ENCODE peak calls at places on chromosomes 4 and X, in seven cellular contexts. One of them, this sample, is unnamed.

GRCh38 chr4:165070560-165070959 is 16.9 kb downstream of the TRIM75 start:
- DNase-seq in AG04450: no peak
- DNase-seq in thyroid gland: no peak
- DNase-seq in left ventricle myocardium inferior: no peak
- DNase-seq in foreskin keratinocyte: no peak
- DNase-seq in PC-9: no peak
- DNase-seq in fibroblast of lung: no peak
- DNase-seq in this sample: no peak

GRCh38 chr4:107283587-107284559 is 247.8 kb upstream of the DKK2 start:
- DNase-seq in AG04450: peak; percentile 90
- DNase-seq in thyroid gland: no peak
- DNase-seq in left ventricle myocardium inferior: no peak
- DNase-seq in foreskin keratinocyte: peak; percentile 98
- DNase-seq in PC-9: peak; percentile 38
- DNase-seq in fibroblast of lung: peak; percentile 72
- DNase-seq in this sample: peak; percentile 70

GRCh38 chr4:48683784-48684666 is 96.1 kb downstream of the FRYL start:
- DNase-seq in AG04450: no peak
- DNase-seq in thyroid gland: no peak
- DNase-seq in left ventricle myocardium inferior: no peak
- DNase-seq in foreskin keratinocyte: no peak
- DNase-seq in PC-9: no peak
- DNase-seq in fibroblast of lung: no peak
- DNase-seq in this sample: no peak

GRCh38 chrX:12013220-12013619 is 125.1 kb upstream of the FRMPD4 start:
- DNase-seq in AG04450: peak; percentile 13
- DNase-seq in thyroid gland: no peak
- DNase-seq in left ventricle myocardium inferior: no peak
- DNase-seq in foreskin keratinocyte: no peak
- DNase-seq in PC-9: peak; percentile 8
- DNase-seq in fibroblast of lung: peak; percentile 25
- DNase-seq in this sample: peak; percentile 22

GRCh38 chr4:17702666-17703065 is 78.8 kb downstream of the FAM184B start:
- DNase-seq in AG04450: no peak
- DNase-seq in thyroid gland: no peak
- DNase-seq in left ventricle myocardium inferior: no peak
- DNase-seq in foreskin keratinocyte: no peak
- DNase-seq in PC-9: no peak
- DNase-seq in fibroblast of lung: no peak
- DNase-seq in this sample: no peak

GRCh38 chr4:78774395-78774794 is 1.8 kb upstream of the BMP2K start:
- DNase-seq in AG04450: no peak
- DNase-seq in thyroid gland: no peak
- DNase-seq in left ventricle myocardium inferior: no peak
- DNase-seq in foreskin keratinocyte: no peak
- DNase-seq in PC-9: no peak
- DNase-seq in fibroblast of lung: no peak
- DNase-seq in this sample: no peak

GRCh38 chrX:129781134-129782014 is 1.6 kb downstream of the SASH3 start:
- DNase-seq in AG04450: no peak
- DNase-seq in thyroid gland: peak; percentile 9
- DNase-seq in left ventricle myocardium inferior: no peak
- DNase-seq in foreskin keratinocyte: no peak
- DNase-seq in PC-9: no peak
- DNase-seq in fibroblast of lung: no peak
- DNase-seq in this sample: no peak

GRCh38 chrX:25156323-25156722 is 140.6 kb upstream of the ARX start:
- DNase-seq in AG04450: no peak
- DNase-seq in thyroid gland: no peak
- DNase-seq in left ventricle myocardium inferior: no peak
- DNase-seq in foreskin keratinocyte: no peak
- DNase-seq in PC-9: no peak
- DNase-seq in fibroblast of lung: no peak
- DNase-seq in this sample: no peak

GRCh38 chr4:38236503-38236902 is 276.3 kb downstream of the PTTG2 start:
- DNase-seq in AG04450: no peak
- DNase-seq in thyroid gland: no peak
- DNase-seq in left ventricle myocardium inferior: no peak
- DNase-seq in foreskin keratinocyte: no peak
- DNase-seq in PC-9: no peak
- DNase-seq in fibroblast of lung: no peak
- DNase-seq in this sample: no peak

GRCh38 chrX:139058831-139059495 is 347.4 kb upstream of the FGF13 start:
- DNase-seq in AG04450: no peak
- DNase-seq in thyroid gland: peak; percentile 27
- DNase-seq in left ventricle myocardium inferior: no peak
- DNase-seq in foreskin keratinocyte: no peak
- DNase-seq in PC-9: peak; percentile 35
- DNase-seq in fibroblast of lung: no peak
- DNase-seq in this sample: peak; percentile 19

GRCh38 chr4:6684656-6685055 is 9.0 kb upstream of the S100P start:
- DNase-seq in AG04450: no peak
- DNase-seq in thyroid gland: no peak
- DNase-seq in left ventricle myocardium inferior: no peak
- DNase-seq in foreskin keratinocyte: no peak
- DNase-seq in PC-9: no peak
- DNase-seq in fibroblast of lung: no peak
- DNase-seq in this sample: no peak

GRCh38 chr4:76208005-76208765 is 5.4 kb downstream of the SCARB2 start:
- DNase-seq in AG04450: peak; percentile 80
- DNase-seq in thyroid gland: peak; percentile 82
- DNase-seq in left ventricle myocardium inferior: peak; percentile 80
- DNase-seq in foreskin keratinocyte: peak; percentile 75
- DNase-seq in PC-9: peak; percentile 13
- DNase-seq in fibroblast of lung: peak; percentile 94
- DNase-seq in this sample: peak; percentile 65

GRCh38 chrX:87064522-87064921 is 453.1 kb upstream of the KLHL4 start:
- DNase-seq in AG04450: no peak
- DNase-seq in thyroid gland: no peak
- DNase-seq in left ventricle myocardium inferior: no peak
- DNase-seq in foreskin keratinocyte: no peak
- DNase-seq in PC-9: no peak
- DNase-seq in fibroblast of lung: no peak
- DNase-seq in this sample: no peak

GRCh38 chr4:15656038-15656470 is 897 bp upstream of the FBXL5 start:
- DNase-seq in AG04450: no peak
- DNase-seq in thyroid gland: no peak
- DNase-seq in left ventricle myocardium inferior: no peak
- DNase-seq in foreskin keratinocyte: no peak
- DNase-seq in PC-9: no peak
- DNase-seq in fibroblast of lung: no peak
- DNase-seq in this sample: no peak

GRCh38 chr4:54779797-54780196 is 122.0 kb downstream of the KIT start:
- DNase-seq in AG04450: no peak
- DNase-seq in thyroid gland: no peak
- DNase-seq in left ventricle myocardium inferior: no peak
- DNase-seq in foreskin keratinocyte: no peak
- DNase-seq in PC-9: no peak
- DNase-seq in fibroblast of lung: no peak
- DNase-seq in this sample: no peak

GRCh38 chr4:98446499-98447375 is 185.6 kb downstream of the RAP1GDS1 start:
- DNase-seq in AG04450: no peak
- DNase-seq in thyroid gland: peak; percentile 16
- DNase-seq in left ventricle myocardium inferior: no peak
- DNase-seq in foreskin keratinocyte: peak; percentile 87
- DNase-seq in PC-9: no peak
- DNase-seq in fibroblast of lung: peak; percentile 60
- DNase-seq in this sample: peak; percentile 66

GRCh38 chr4:121648518-121648917 is 48.3 kb downstream of the ANXA5 start:
- DNase-seq in AG04450: no peak
- DNase-seq in thyroid gland: no peak
- DNase-seq in left ventricle myocardium inferior: no peak
- DNase-seq in foreskin keratinocyte: no peak
- DNase-seq in PC-9: no peak
- DNase-seq in fibroblast of lung: no peak
- DNase-seq in this sample: no peak

GRCh38 chrX:15233416-15234015 is 36.4 kb downstream of the ASB9 start:
- DNase-seq in AG04450: no peak
- DNase-seq in thyroid gland: no peak
- DNase-seq in left ventricle myocardium inferior: no peak
- DNase-seq in foreskin keratinocyte: no peak
- DNase-seq in PC-9: no peak
- DNase-seq in fibroblast of lung: no peak
- DNase-seq in this sample: no peak

GRCh38 chrX:11273544-11273943 is 19.7 kb upstream of the AMELX start:
- DNase-seq in AG04450: no peak
- DNase-seq in thyroid gland: no peak
- DNase-seq in left ventricle myocardium inferior: no peak
- DNase-seq in foreskin keratinocyte: no peak
- DNase-seq in PC-9: no peak
- DNase-seq in fibroblast of lung: peak; percentile 41
- DNase-seq in this sample: no peak

GRCh38 chr4:145618210-145618911 is 824 bp upstream of the MMAA start:
- DNase-seq in AG04450: no peak
- DNase-seq in thyroid gland: peak; percentile 9
- DNase-seq in left ventricle myocardium inferior: no peak
- DNase-seq in foreskin keratinocyte: no peak
- DNase-seq in PC-9: peak; percentile 6
- DNase-seq in fibroblast of lung: no peak
- DNase-seq in this sample: peak; percentile 13

GRCh38 chrX:36334508-36335015 is 415.0 kb downstream of the CFAP47 start:
- DNase-seq in AG04450: no peak
- DNase-seq in thyroid gland: no peak
- DNase-seq in left ventricle myocardium inferior: no peak
- DNase-seq in foreskin keratinocyte: no peak
- DNase-seq in PC-9: no peak
- DNase-seq in fibroblast of lung: no peak
- DNase-seq in this sample: no peak

GRCh38 chr4:24657768-24658617 is 73.6 kb upstream of the DHX15 start:
- DNase-seq in AG04450: no peak
- DNase-seq in thyroid gland: peak; percentile 69
- DNase-seq in left ventricle myocardium inferior: peak; percentile 26
- DNase-seq in foreskin keratinocyte: peak; percentile 96
- DNase-seq in PC-9: peak; percentile 86
- DNase-seq in fibroblast of lung: peak; percentile 62
- DNase-seq in this sample: peak; percentile 82

GRCh38 chr4:114613579-114613978 is 15.0 kb downstream of the UGT8 start:
- DNase-seq in AG04450: no peak
- DNase-seq in thyroid gland: no peak
- DNase-seq in left ventricle myocardium inferior: no peak
- DNase-seq in foreskin keratinocyte: no peak
- DNase-seq in PC-9: no peak
- DNase-seq in fibroblast of lung: no peak
- DNase-seq in this sample: no peak

GRCh38 chr4:137375111-137375850 is 157.0 kb downstream of the PCDH18 start:
- DNase-seq in AG04450: no peak
- DNase-seq in thyroid gland: no peak
- DNase-seq in left ventricle myocardium inferior: no peak
- DNase-seq in foreskin keratinocyte: no peak
- DNase-seq in PC-9: no peak
- DNase-seq in fibroblast of lung: no peak
- DNase-seq in this sample: no peak

GRCh38 chrX:155070038-155070437 is 898 bp downstream of the CMC4 start:
- DNase-seq in AG04450: no peak
- DNase-seq in thyroid gland: no peak
- DNase-seq in left ventricle myocardium inferior: no peak
- DNase-seq in foreskin keratinocyte: no peak
- DNase-seq in PC-9: no peak
- DNase-seq in fibroblast of lung: no peak
- DNase-seq in this sample: no peak

DNA sequence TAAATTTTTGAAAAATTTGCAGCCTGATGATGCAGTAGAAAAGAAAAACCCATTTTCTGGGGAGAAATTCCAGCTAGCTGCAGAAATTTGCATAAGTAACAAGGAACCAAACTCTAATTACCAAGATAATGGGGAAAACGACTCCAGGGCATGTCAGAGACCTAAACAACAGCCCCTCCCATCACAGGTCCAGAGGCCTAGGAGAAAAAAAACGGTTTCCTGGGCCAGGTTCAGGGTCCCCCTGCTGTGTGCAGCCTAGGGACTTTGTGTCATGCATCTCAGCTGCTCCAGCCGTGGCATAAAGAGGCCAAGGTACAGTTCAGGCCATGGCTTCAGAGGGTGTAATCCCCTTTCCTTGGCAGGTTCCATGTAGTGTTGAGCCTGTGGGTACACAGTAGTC is 733.7 kb upstream of the CT83 start:
- DNase-seq in AG04450: no peak
- DNase-seq in thyroid gland: no peak
- DNase-seq in left ventricle myocardium inferior: no peak
- DNase-seq in foreskin keratinocyte: no peak
- DNase-seq in PC-9: no peak
- DNase-seq in fibroblast of lung: no peak
- DNase-seq in this sample: no peak
- H3K27ac ChIP-seq in AG04450: no peak overlapping the region
- H3K27ac ChIP-seq in thyroid gland: no peak overlapping the region
- H3K27ac ChIP-seq in left ventricle myocardium inferior: no peak overlapping the region
- H3K27ac ChIP-seq in foreskin keratinocyte: no peak overlapping the region
- H3K27ac ChIP-seq in PC-9: no peak overlapping the region
- H3K27ac ChIP-seq in fibroblast of lung: no peak overlapping the region
- H3K27ac ChIP-seq in this sample: no peak overlapping the region

DNA sequence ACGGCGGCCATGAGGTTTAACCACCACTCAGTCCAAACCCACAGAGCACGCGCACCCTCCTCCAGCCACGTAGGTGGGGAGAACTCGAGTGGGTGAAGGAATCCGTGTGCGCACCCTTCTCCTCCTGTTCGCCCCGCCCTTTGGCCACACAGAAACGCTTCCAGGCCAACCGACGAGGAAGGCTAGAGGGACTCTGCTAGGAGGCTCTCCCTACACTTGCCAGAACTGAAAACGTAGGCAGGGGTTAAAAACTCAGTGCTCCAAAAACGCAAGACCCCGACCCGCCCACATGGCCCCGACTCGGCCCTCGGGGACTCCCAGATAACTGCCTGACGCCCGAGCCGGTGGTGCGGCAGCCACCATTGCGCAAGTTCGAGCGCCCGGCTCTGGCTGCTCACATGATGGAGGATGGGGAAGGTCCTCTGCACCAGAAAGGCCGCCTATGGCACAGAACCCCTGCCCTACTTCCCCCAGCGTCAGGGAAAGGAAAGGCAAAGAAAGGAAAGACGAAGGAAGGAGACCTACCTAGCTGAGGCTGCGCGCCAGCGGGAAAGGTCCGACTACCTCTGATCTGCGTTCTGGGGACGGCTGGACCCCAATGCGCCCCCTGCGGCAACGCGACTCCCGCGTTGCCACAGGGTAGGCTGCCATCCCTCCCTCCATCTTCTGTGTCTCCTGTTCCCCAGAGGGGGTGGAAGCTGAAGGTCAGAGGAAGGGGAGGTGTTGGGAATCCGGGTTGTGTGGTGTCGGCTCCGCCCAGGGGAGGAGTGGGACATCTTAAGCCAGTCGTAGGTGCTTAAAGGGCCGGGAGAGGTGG is 201.9 kb upstream of the AGTR2 start:
- DNase-seq in AG04450: no peak
- DNase-seq in thyroid gland: peak; percentile 80
- DNase-seq in left ventricle myocardium inferior: peak; percentile 41
- DNase-seq in foreskin keratinocyte: peak; percentile 22
- DNase-seq in PC-9: peak; percentile 53
- DNase-seq in fibroblast of lung: peak; percentile 22
- DNase-seq in this sample: peak; percentile 44
- TF ChIP-seq CTCF in AG04450: no peak
- TF ChIP-seq CTCF in thyroid gland: no peak
- TF ChIP-seq CTCF in left ventricle myocardium inferior: no peak
- TF ChIP-seq CTCF in foreskin keratinocyte: peak; percentile 14
- TF ChIP-seq CTCF in PC-9: no peak
- TF ChIP-seq CTCF in fibroblast of lung: no peak
- TF ChIP-seq CTCF in this sample: peak; percentile 15

GRCh38 chr4:57064811-57065711 is 45.1 kb downstream of the IGFBP7 start:
- DNase-seq in AG04450: peak; percentile 84
- DNase-seq in thyroid gland: peak; percentile 20
- DNase-seq in left ventricle myocardium inferior: peak; percentile 78
- DNase-seq in foreskin keratinocyte: no peak
- DNase-seq in PC-9: no peak
- DNase-seq in fibroblast of lung: peak; percentile 83
- DNase-seq in this sample: no peak
- H3K27ac ChIP-seq in AG04450: peak overlapping the region; percentile 88
- H3K27ac ChIP-seq in thyroid gland: no peak overlapping the region
- H3K27ac ChIP-seq in left ventricle myocardium inferior: peak overlapping the region; percentile 87
- H3K27ac ChIP-seq in foreskin keratinocyte: no peak overlapping the region
- H3K27ac ChIP-seq in PC-9: no peak overlapping the region
- H3K27ac ChIP-seq in fibroblast of lung: peak overlapping the region; percentile 88
- H3K27ac ChIP-seq in this sample: peak overlapping the region; percentile 7

GRCh38 chrX:134020910-134021309 is 35.5 kb upstream of the GPC3 start:
- DNase-seq in AG04450: no peak
- DNase-seq in thyroid gland: no peak
- DNase-seq in left ventricle myocardium inferior: no peak
- DNase-seq in foreskin keratinocyte: no peak
- DNase-seq in PC-9: no peak
- DNase-seq in fibroblast of lung: no peak
- DNase-seq in this sample: no peak
- TF ChIP-seq CTCF in AG04450: no peak
- TF ChIP-seq CTCF in thyroid gland: no peak
- TF ChIP-seq CTCF in left ventricle myocardium inferior: no peak
- TF ChIP-seq CTCF in foreskin keratinocyte: peak; percentile 45
- TF ChIP-seq CTCF in PC-9: no peak
- TF ChIP-seq CTCF in fibroblast of lung: no peak
- TF ChIP-seq CTCF in this sample: no peak